ENCODE peak calls at places on chromosomes 5 and 9, in nine cellular contexts. L, E, O, P, M, G, Z, W and J are unnamed samples.

GRCh38 chr9:135513351-135513846 is 7.8 kb upstream of the LCN1 start:
- DNase-seq in L (no peak), Z (no peak), O (no peak), G (no peak), W (no peak), E (no peak), P (peak), M (no peak), J (no peak)

GRCh38 chr5:109998717-109999116 is 309.0 kb downstream of the MAN2A1 start:
- DNase-seq in W (no peak), G (no peak), E (no peak), O (no peak), M (no peak), L (no peak), Z (no peak), P (no peak), J (no peak)

GRCh38 chr5:37717613-37718431 is 122.0 kb downstream of the GDNF start:
- DNase-seq in G (peak), W (no peak), L (peak), Z (peak), O (no peak), E (peak), M (peak), P (peak), J (peak)

GRCh38 chr5:76926329-76927105 is 26.3 kb upstream of the CRHBP start:
- DNase-seq in O (no peak), M (no peak), E (no peak), P (no peak), Z (no peak), L (no peak), G (no peak), W (no peak), J (no peak)

GRCh38 chr9:101738566-101739183 is at the start of gene GRIN3A:
- DNase-seq in L (peak), G (no peak), E (peak), P (no peak), O (no peak), M (no peak), W (no peak), Z (peak), J (no peak)

GRCh38 chr5:57302643-57303042 is 128.8 kb downstream of the GPBP1 start:
- DNase-seq in W (no peak), G (no peak), M (no peak), E (no peak), L (no peak), O (no peak), Z (no peak), P (no peak), J (no peak)

GRCh38 chr5:91302335-91302734 is 80.8 kb downstream of the ARRDC3 start:
- DNase-seq in E (no peak), G (no peak), L (no peak), Z (no peak), W (no peak), P (no peak), M (no peak), O (no peak), J (no peak)

GRCh38 chr5:33091571-33092363 is 349.0 kb upstream of the TARS1 start:
- DNase-seq in G (no peak), O (no peak), Z (no peak), L (no peak), M (no peak), E (no peak), P (no peak), W (no peak), J (no peak)

GRCh38 chr9:68951879-68952659 is 61.8 kb downstream of the PRKACG start:
- DNase-seq in L (no peak), O (no peak), E (no peak), P (no peak), G (no peak), W (no peak), Z (no peak), M (no peak), J (no peak)

GRCh38 chr9:108262836-108263235 is 593.0 kb downstream of the ACTL7B start:
- DNase-seq in P (no peak), L (no peak), G (no peak), O (no peak), M (no peak), W (no peak), Z (no peak), E (no peak), J (no peak)

GRCh38 chr9:3508531-3509374 is 17.0 kb downstream of the RFX3 start:
- DNase-seq in L (no peak), M (no peak), W (no peak), Z (no peak), E (no peak), O (no peak), G (no peak), P (no peak), J (no peak)

GRCh38 chr5:56564451-56565223 is 250.7 kb upstream of the MAP3K1 start:
- DNase-seq in O (no peak), W (no peak), M (no peak), G (no peak), P (no peak), L (no peak), Z (no peak), E (no peak), J (no peak)

GRCh38 chr9:71806916-71807315 is 38.6 kb upstream of the CEMIP2 start:
- DNase-seq in P (peak), W (no peak), L (peak), G (peak), M (peak), O (peak), E (peak), Z (peak), J (peak)

GRCh38 chr5:17306726-17307091 is 89.3 kb downstream of the BASP1 start:
- DNase-seq in L (no peak), E (peak), M (no peak), G (no peak), Z (no peak), O (no peak), W (no peak), P (no peak), J (no peak)

GRCh38 chr5:58999804-59000595 is 417.1 kb downstream of the RAB3C start:
- DNase-seq in W (no peak), G (no peak), O (no peak), L (no peak), M (no peak), Z (no peak), E (no peak), P (no peak), J (no peak)

DNA sequence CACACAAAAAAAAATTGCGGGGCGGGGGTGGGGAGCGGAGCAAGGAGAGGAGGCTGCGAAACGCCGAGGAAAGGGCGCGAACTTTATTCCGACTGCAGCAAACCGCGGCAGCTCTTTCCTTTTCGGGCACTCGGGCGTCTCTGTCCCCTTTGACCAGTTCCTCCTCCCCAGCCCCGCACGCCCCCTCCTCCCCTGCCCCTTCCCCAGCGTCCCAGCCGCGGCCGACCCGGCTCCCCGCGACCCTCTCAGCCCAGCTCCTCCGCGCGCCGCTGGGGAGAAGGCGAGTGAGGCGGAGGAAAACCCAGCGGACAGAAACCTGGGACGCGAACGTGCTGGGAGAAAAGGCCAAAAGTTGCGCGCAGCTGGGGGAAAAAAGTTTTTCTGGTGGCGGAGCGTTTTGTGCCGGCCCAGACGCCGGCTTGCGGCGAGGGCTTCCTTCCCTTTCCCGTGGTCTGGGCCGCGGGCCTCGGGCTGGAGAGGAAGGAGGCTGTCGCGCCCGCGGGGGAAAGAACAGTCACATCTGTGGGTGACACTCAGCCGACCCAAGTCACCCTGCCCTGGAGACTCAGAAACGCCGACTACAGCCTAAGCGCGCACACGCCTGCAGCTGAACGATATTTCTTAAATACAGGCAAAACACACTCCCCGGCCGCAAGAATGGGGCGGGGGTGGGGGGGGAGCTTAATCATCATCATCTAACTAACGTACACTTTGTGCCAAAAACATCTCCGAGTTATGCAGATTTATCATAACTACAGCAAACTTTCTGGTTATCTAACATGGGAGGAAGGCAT is 1.1 kb upstream of the BNC2 start:
- DNase-seq in E (peak), M (peak), O (peak), G (peak), Z (peak), W (peak), P (peak), L (peak), J (no peak)
- TF ChIP-seq POLR2A in E (no peak), M (no peak), O (peak), G (no peak), Z (no peak), W (peak), P (no peak), L (no peak), J (no peak)

GRCh38 chr5:141672856-141673813 is 8.9 kb downstream of the ARAP3 start:
- DNase-seq in L (no peak), G (no peak), M (no peak), P (no peak), O (no peak), W (no peak), Z (no peak), E (no peak), J (no peak)
- H3K27ac ChIP-seq in L (no peak), G (no peak), M (no peak), P (no peak), O (no peak), W (peak), Z (no peak), E (no peak), J (no peak)

DNA sequence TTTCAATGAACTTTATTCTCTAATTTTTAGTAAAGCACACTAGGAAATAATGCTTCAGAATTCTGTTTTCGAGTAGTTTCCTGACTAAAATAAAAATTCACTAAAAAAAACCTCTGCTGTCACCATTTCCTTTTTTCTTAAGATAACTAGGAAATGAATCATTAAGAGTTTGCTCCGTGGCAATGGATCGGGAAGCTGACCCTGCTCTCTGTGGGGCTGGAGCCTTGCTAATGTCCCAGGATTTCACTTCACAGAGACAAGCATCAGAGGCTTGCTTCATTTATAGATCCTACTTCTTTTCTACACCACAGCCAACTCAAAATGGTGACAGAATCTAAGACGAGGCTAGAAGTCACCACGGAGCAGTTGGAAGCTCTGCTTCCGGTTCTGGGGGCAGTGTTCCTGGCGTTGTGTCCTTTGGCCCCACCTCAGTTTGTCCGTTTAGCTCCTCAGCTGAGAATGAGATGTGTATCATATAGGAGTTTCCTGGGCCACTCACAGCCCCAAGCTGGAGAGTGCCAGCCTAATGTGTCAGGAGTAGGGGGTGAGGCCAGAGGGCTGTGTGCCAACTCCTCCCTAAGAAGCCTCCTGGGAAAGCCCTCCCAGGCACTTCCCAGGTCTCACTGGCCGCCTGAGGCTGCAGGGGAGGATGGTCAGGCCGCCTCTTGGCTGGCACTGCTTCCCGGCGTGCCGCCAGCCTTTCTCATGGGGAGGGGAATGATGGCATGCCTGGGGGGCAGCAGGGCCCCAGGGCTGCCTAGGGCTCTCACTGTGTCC is 19.6 kb downstream of the TENT4A start:
- DNase-seq in W (no peak), G (peak), E (no peak), L (no peak), M (no peak), P (peak), Z (peak), O (no peak), J (no peak)
- H3K4me3 ChIP-seq in W (no peak), G (no peak), E (no peak), L (no peak), M (no peak), P (no peak), Z (no peak), O (no peak), J (peak)

DNA sequence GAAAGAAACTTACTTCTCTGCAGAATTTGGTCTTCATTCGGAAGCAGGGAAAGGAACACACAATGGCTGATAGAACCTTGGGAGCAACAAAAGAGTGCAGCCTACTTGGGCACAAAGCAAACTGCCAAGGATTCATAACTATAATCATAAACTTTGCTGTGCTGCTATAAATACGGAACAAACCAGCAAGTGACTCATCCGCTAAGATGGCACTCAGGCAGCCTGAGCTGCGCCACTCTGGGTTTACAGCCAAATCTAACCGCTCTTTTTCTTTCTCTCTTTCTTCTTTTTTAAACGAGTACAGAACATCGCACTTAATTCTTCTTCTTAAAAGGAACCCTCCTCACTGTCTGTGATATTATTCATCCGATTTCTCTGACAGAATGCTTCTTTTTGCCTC is 81.1 kb downstream of the PTPN3 start:
- DNase-seq in W (no peak), M (no peak), P (no peak), O (no peak), L (peak), G (peak), E (no peak), Z (no peak), J (no peak)
- TF ChIP-seq POLR2A in W (no peak), M (no peak), P (no peak), O (no peak), L (no peak), G (no peak), E (no peak), Z (no peak), J (no peak)

GRCh38 chr5:10857333-10857723 is 96.3 kb upstream of the DAP start:
- DNase-seq in L (no peak), G (no peak), W (no peak), M (no peak), O (no peak), E (no peak), P (no peak), Z (no peak), J (no peak)

GRCh38 chr5:10860645-10861455 is 99.8 kb upstream of the DAP start:
- DNase-seq in G (no peak), W (no peak), O (no peak), E (no peak), L (no peak), P (no peak), Z (no peak), M (no peak), J (no peak)

GRCh38 chr5:10858307-10858706 is 97.3 kb upstream of the DAP start:
- DNase-seq in L (no peak), P (no peak), G (no peak), W (no peak), M (no peak), Z (no peak), E (no peak), O (no peak), J (no peak)

GRCh38 chr5:10860196-10860543 is 99.1 kb upstream of the DAP start:
- DNase-seq in E (no peak), W (no peak), L (no peak), G (no peak), M (no peak), P (no peak), Z (no peak), O (no peak), J (no peak)

DNA sequence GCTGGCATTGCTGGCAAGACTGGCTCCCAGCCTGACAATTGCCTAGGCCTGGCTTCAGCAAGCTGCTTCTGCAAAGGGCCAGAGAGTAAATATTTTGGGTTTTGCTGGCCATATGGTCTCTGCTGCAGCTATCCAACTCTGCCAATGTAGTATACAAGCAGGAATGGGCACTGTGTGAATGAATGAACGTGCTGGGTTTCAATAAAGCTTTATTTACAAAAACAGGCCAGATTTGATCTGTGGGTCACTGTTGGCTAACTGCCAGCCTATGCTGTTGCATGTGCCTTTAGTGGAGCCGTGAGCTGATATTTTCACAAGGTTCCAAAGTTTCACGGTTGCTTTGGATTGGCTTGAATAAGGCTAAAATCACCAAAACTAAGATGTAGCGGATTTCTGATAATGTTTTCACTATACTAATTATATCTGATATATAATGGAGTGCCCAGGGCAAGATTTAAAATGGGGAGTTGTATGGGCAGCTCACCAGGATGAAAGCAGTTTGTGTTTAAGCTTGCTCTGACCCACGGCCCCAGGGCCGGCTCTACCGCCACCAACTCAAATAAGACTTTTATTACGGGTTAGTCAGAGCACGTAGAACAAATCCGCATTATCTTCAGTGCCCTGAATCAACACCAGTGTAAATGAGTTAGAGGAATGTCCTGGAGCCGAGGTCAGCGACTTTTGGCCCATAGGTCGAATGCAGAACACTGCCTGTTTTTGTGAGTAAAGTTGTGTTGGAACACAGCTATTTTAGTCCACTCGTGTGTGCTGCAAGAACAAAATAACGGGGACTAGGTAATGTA is 98.6 kb upstream of the DAP start:
- DNase-seq in E (no peak), G (no peak), W (no peak), Z (no peak), P (no peak), M (no peak), O (no peak), L (no peak), J (no peak)
- H3K27ac ChIP-seq in E (no peak), G (no peak), W (no peak), Z (no peak), P (no peak), M (no peak), O (no peak), L (no peak), J (no peak)

GRCh38 chr5:139283252-139284166 is 10.0 kb upstream of the MATR3 start:
- DNase-seq in Z (no peak), L (no peak), E (no peak), G (no peak), M (no peak), O (no peak), W (no peak), P (no peak), J (no peak)
- H3K4me3 ChIP-seq in Z (no peak), L (no peak), E (no peak), G (no peak), M (no peak), O (no peak), W (no peak), P (no peak), J (no peak)

DNA sequence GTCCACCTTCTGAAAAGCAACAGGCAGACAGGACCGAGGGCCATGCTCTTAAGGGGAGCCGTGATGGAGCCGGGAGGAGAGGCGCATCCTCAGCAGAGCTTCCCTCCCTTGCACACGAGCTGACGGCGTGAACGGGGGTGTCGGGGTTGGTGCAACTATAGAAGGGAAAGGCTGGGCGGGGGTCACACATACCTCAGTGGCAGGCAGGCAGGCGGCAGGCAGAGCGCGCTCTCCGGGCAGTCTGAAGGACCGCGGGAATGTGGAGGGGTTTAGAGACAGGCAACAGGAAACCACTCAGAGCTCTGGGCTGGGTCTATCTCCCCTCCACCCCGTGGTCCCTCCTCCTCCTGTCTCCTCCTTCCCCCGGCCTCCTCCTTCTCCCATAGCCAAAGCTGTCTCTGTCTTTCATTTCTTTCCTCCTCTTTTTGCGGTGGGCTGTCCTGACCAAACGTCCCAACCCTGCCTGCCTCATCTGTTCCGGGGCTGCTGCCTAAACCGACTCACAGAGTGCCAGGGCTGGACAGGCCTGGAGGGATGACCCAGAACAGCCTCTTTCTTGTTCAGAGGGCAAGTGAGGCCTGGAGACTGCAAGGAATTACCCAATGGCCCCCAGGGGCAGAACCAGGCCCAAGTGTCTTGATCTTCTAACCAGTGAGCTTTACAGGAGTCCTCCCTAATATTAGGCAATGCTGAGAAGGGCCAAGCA is at the start of gene SPARC:
- DNase-seq in O (peak), G (peak), L (peak), M (peak), E (peak), Z (peak), P (peak), W (peak), J (no peak)
- TF ChIP-seq POLR2A in O (peak), G (peak), L (peak), M (peak), E (peak), Z (no peak), P (peak), W (peak), J (peak)